ENCODE peak calls at places on chromosomes 1 and 21, in seven cellular contexts. One of them, this sample, is unnamed.

GRCh38 chr1:43799656-43800629 is 92.6 kb downstream of the ST3GAL3 start:
- DNase-seq in HCT116: no peak
- DNase-seq in sigmoid colon: no peak
- DNase-seq in heart left ventricle: no peak
- DNase-seq in upper lobe of left lung: no peak
- DNase-seq in IMR-90: peak; percentile 95
- DNase-seq in prostate gland: no peak
- DNase-seq in this sample: no peak

GRCh38 chr1:226121587-226122400 is 59.3 kb downstream of the H3-3A start:
- DNase-seq in HCT116: no peak
- DNase-seq in sigmoid colon: no peak
- DNase-seq in heart left ventricle: peak; percentile 65
- DNase-seq in upper lobe of left lung: peak; percentile 96
- DNase-seq in IMR-90: peak; percentile 26
- DNase-seq in prostate gland: peak; percentile 60
- DNase-seq in this sample: no peak

GRCh38 chr21:39633043-39633442 is 20.3 kb downstream of the B3GALT5 start:
- DNase-seq in HCT116: peak; percentile 79
- DNase-seq in sigmoid colon: no peak
- DNase-seq in heart left ventricle: no peak
- DNase-seq in upper lobe of left lung: no peak
- DNase-seq in IMR-90: peak; percentile 52
- DNase-seq in prostate gland: no peak
- DNase-seq in this sample: no peak

GRCh38 chr1:54342764-54343687 is 63.2 kb downstream of the SSBP3 start:
- DNase-seq in HCT116: no peak
- DNase-seq in sigmoid colon: no peak
- DNase-seq in heart left ventricle: peak; percentile 13
- DNase-seq in upper lobe of left lung: no peak
- DNase-seq in IMR-90: no peak
- DNase-seq in prostate gland: no peak
- DNase-seq in this sample: no peak

GRCh38 chr1:243931957-243932356 is 81.9 kb upstream of the AKT3 start:
- DNase-seq in HCT116: no peak
- DNase-seq in sigmoid colon: no peak
- DNase-seq in heart left ventricle: no peak
- DNase-seq in upper lobe of left lung: no peak
- DNase-seq in IMR-90: no peak
- DNase-seq in prostate gland: no peak
- DNase-seq in this sample: no peak

GRCh38 chr1:108712605-108713150 is at the start of gene FNDC7:
- DNase-seq in HCT116: no peak
- DNase-seq in sigmoid colon: no peak
- DNase-seq in heart left ventricle: no peak
- DNase-seq in upper lobe of left lung: no peak
- DNase-seq in IMR-90: peak; percentile 42
- DNase-seq in prostate gland: no peak
- DNase-seq in this sample: no peak

GRCh38 chr1:117425050-117425734 is 57.9 kb downstream of the MAN1A2 start:
- DNase-seq in HCT116: no peak
- DNase-seq in sigmoid colon: no peak
- DNase-seq in heart left ventricle: no peak
- DNase-seq in upper lobe of left lung: no peak
- DNase-seq in IMR-90: no peak
- DNase-seq in prostate gland: no peak
- DNase-seq in this sample: no peak

GRCh38 chr1:218380125-218380977 is 35.2 kb downstream of the TGFB2 start:
- DNase-seq in HCT116: no peak
- DNase-seq in sigmoid colon: no peak
- DNase-seq in heart left ventricle: no peak
- DNase-seq in upper lobe of left lung: no peak
- DNase-seq in IMR-90: peak; percentile 78
- DNase-seq in prostate gland: peak; percentile 46
- DNase-seq in this sample: no peak

GRCh38 chr1:46983416-46983815 is 40.1 kb upstream of the CYP4X1 start:
- DNase-seq in HCT116: no peak
- DNase-seq in sigmoid colon: no peak
- DNase-seq in heart left ventricle: no peak
- DNase-seq in upper lobe of left lung: peak; percentile 25
- DNase-seq in IMR-90: no peak
- DNase-seq in prostate gland: no peak
- DNase-seq in this sample: no peak

GRCh38 chr1:26855636-26856035 is 7.3 kb upstream of the SFN start:
- DNase-seq in HCT116: no peak
- DNase-seq in sigmoid colon: peak; percentile 40
- DNase-seq in heart left ventricle: no peak
- DNase-seq in upper lobe of left lung: no peak
- DNase-seq in IMR-90: no peak
- DNase-seq in prostate gland: no peak
- DNase-seq in this sample: no peak

GRCh38 chr21:36282568-36283230 is 37.3 kb upstream of the MORC3 start:
- DNase-seq in HCT116: no peak
- DNase-seq in sigmoid colon: no peak
- DNase-seq in heart left ventricle: no peak
- DNase-seq in upper lobe of left lung: no peak
- DNase-seq in IMR-90: peak; percentile 10
- DNase-seq in prostate gland: no peak
- DNase-seq in this sample: no peak

GRCh38 chr1:204946640-204947039 is 76.0 kb downstream of the NFASC start:
- DNase-seq in HCT116: no peak
- DNase-seq in sigmoid colon: no peak
- DNase-seq in heart left ventricle: no peak
- DNase-seq in upper lobe of left lung: peak; percentile 52
- DNase-seq in IMR-90: no peak
- DNase-seq in prostate gland: no peak
- DNase-seq in this sample: no peak

GRCh38 chr1:153534933-153535663 is 693 bp downstream of the S100A6 start:
- DNase-seq in HCT116: no peak
- DNase-seq in sigmoid colon: peak; percentile 90
- DNase-seq in heart left ventricle: peak; percentile 73
- DNase-seq in upper lobe of left lung: no peak
- DNase-seq in IMR-90: no peak
- DNase-seq in prostate gland: peak; percentile 50
- DNase-seq in this sample: peak; percentile 71

GRCh38 chr1:30418426-30419245 is 304.7 kb downstream of the MATN1 start:
- DNase-seq in HCT116: no peak
- DNase-seq in sigmoid colon: no peak
- DNase-seq in heart left ventricle: no peak
- DNase-seq in upper lobe of left lung: no peak
- DNase-seq in IMR-90: no peak
- DNase-seq in prostate gland: peak; percentile 5
- DNase-seq in this sample: no peak

GRCh38 chr1:247906504-247907047 is 11.2 kb downstream of the OR2W3 start:
- DNase-seq in HCT116: no peak
- DNase-seq in sigmoid colon: no peak
- DNase-seq in heart left ventricle: no peak
- DNase-seq in upper lobe of left lung: no peak
- DNase-seq in IMR-90: peak; percentile 32
- DNase-seq in prostate gland: no peak
- DNase-seq in this sample: no peak

GRCh38 chr21:45319461-45320211 is 31.9 kb upstream of the POFUT2 start:
- DNase-seq in HCT116: no peak
- DNase-seq in sigmoid colon: peak; percentile 77
- DNase-seq in heart left ventricle: peak; percentile 73
- DNase-seq in upper lobe of left lung: peak; percentile 81
- DNase-seq in IMR-90: peak; percentile 77
- DNase-seq in prostate gland: no peak
- DNase-seq in this sample: peak; percentile 59

GRCh38 chr1:42844592-42845140 is 1.7 kb upstream of the ZNF691 start:
- DNase-seq in HCT116: no peak
- DNase-seq in sigmoid colon: no peak
- DNase-seq in heart left ventricle: no peak
- DNase-seq in upper lobe of left lung: no peak
- DNase-seq in IMR-90: peak; percentile 52
- DNase-seq in prostate gland: no peak
- DNase-seq in this sample: no peak

GRCh38 chr1:223535261-223535778 is 130.2 kb downstream of the CAPN8 start:
- DNase-seq in HCT116: no peak
- DNase-seq in sigmoid colon: no peak
- DNase-seq in heart left ventricle: no peak
- DNase-seq in upper lobe of left lung: no peak
- DNase-seq in IMR-90: no peak
- DNase-seq in prostate gland: no peak
- DNase-seq in this sample: peak; percentile 40

GRCh38 chr1:58779837-58780585 is 3.8 kb downstream of the JUN start:
- DNase-seq in HCT116: no peak
- DNase-seq in sigmoid colon: peak; percentile 72
- DNase-seq in heart left ventricle: peak; percentile 22
- DNase-seq in upper lobe of left lung: no peak
- DNase-seq in IMR-90: peak; percentile 78
- DNase-seq in prostate gland: peak; percentile 76
- DNase-seq in this sample: peak; percentile 28

GRCh38 chr1:160061376-160062100 is 8.4 kb downstream of the KCNJ10 start:
- DNase-seq in HCT116: no peak
- DNase-seq in sigmoid colon: no peak
- DNase-seq in heart left ventricle: no peak
- DNase-seq in upper lobe of left lung: no peak
- DNase-seq in IMR-90: no peak
- DNase-seq in prostate gland: no peak
- DNase-seq in this sample: no peak

GRCh38 chr1:78214334-78214733 is 168.6 kb downstream of the GIPC2 start:
- DNase-seq in HCT116: no peak
- DNase-seq in sigmoid colon: no peak
- DNase-seq in heart left ventricle: no peak
- DNase-seq in upper lobe of left lung: no peak
- DNase-seq in IMR-90: no peak
- DNase-seq in prostate gland: no peak
- DNase-seq in this sample: no peak

GRCh38 chr1:178533547-178533946 is 20.6 kb downstream of the TEX35 start:
- DNase-seq in HCT116: no peak
- DNase-seq in sigmoid colon: no peak
- DNase-seq in heart left ventricle: no peak
- DNase-seq in upper lobe of left lung: no peak
- DNase-seq in IMR-90: no peak
- DNase-seq in prostate gland: no peak
- DNase-seq in this sample: no peak

GRCh38 chr1:78223417-78224215 is 177.8 kb downstream of the GIPC2 start:
- DNase-seq in HCT116: no peak
- DNase-seq in sigmoid colon: no peak
- DNase-seq in heart left ventricle: no peak
- DNase-seq in upper lobe of left lung: no peak
- DNase-seq in IMR-90: peak; percentile 64
- DNase-seq in prostate gland: no peak
- DNase-seq in this sample: no peak

GRCh38 chr1:234724517-234725176 is 114.7 kb upstream of the IRF2BP2 start:
- DNase-seq in HCT116: peak; percentile 12
- DNase-seq in sigmoid colon: peak; percentile 95
- DNase-seq in heart left ventricle: peak; percentile 83
- DNase-seq in upper lobe of left lung: peak; percentile 83
- DNase-seq in IMR-90: no peak
- DNase-seq in prostate gland: no peak
- DNase-seq in this sample: no peak
- TF ChIP-seq POLR2A in HCT116: no peak
- TF ChIP-seq POLR2A in sigmoid colon: no peak
- TF ChIP-seq POLR2A in heart left ventricle: peak; percentile 25
- TF ChIP-seq POLR2A in upper lobe of left lung: peak; percentile 14
- TF ChIP-seq POLR2A in IMR-90: peak; percentile 23
- TF ChIP-seq POLR2A in prostate gland: no peak
- TF ChIP-seq POLR2A in this sample: no peak

DNA sequence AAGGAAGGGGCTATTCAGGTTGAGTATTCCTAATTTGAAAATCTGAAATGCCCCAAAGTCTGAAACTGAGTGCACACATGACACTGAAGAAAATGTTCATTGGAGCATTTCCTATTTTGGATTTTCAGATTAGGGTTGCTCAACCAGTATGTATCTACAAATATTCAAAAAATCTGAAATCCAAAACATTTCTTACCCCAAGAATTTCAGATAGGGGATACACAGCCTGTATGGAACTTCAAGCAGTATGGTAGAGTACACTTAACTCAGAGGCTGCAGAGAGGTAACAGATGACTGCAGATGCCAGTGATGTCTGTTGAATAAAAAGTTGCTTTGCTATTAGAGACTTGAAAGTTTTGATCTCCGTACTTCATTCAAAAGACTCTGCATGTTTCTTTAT is 19.0 kb downstream of the YTHDF2 start:
- DNase-seq in HCT116: no peak
- DNase-seq in sigmoid colon: no peak
- DNase-seq in heart left ventricle: no peak
- DNase-seq in upper lobe of left lung: no peak
- DNase-seq in IMR-90: peak; percentile 31
- DNase-seq in prostate gland: no peak
- DNase-seq in this sample: no peak
- H3K27ac ChIP-seq in HCT116: no peak overlapping the region
- H3K27ac ChIP-seq in sigmoid colon: no peak overlapping the region
- H3K27ac ChIP-seq in heart left ventricle: no peak overlapping the region
- H3K27ac ChIP-seq in upper lobe of left lung: no peak overlapping the region
- H3K27ac ChIP-seq in IMR-90: peak overlapping the region; percentile 51
- H3K27ac ChIP-seq in prostate gland: no peak overlapping the region
- H3K27ac ChIP-seq in this sample: no peak overlapping the region

DNA sequence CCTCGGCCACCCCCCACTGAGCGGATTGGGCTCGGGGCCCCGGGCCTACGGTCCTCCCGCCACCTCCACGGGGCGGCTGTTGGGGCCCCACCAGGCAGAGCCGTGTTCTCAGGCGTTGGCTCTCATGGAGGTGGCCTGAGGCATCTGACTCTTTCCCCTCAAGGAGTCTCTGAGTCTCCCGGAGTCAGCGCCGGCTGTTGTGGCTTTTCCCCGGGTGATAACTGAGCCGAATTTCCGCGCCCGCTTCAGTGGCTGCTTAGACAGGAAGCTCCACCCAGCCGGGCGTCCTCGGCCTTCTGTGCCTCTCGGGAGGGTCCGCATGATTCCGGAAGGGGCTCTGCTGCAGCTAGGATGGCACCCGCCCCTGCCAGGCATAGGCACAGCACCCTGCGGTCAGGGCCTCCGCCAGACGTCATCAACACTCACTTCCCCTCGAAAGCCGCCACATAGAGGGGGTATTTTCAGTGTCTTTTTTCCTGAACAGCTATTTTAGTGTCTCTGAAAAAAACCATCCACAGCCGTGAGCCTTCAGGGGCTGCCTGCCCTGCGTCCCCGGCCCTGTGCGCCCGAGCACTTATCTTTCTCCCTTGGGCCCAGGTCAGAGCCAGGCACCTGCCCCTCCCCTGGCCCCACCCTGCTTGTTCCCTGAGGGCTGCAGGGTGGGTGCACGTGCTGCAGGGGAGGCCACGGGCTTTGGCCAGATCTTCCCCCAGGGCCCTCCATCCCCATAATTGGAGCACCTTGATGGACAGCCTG is 72.9 kb downstream of the SKI start:
- DNase-seq in HCT116: no peak
- DNase-seq in sigmoid colon: peak; percentile 91
- DNase-seq in heart left ventricle: peak; percentile 93
- DNase-seq in upper lobe of left lung: peak; percentile 87
- DNase-seq in IMR-90: peak; percentile 67
- DNase-seq in prostate gland: no peak
- DNase-seq in this sample: peak; percentile 60
- TF ChIP-seq POLR2A in HCT116: no peak
- TF ChIP-seq POLR2A in sigmoid colon: no peak
- TF ChIP-seq POLR2A in heart left ventricle: no peak
- TF ChIP-seq POLR2A in upper lobe of left lung: peak; percentile 68
- TF ChIP-seq POLR2A in IMR-90: peak; percentile 13
- TF ChIP-seq POLR2A in prostate gland: no peak
- TF ChIP-seq POLR2A in this sample: peak; percentile 18

DNA sequence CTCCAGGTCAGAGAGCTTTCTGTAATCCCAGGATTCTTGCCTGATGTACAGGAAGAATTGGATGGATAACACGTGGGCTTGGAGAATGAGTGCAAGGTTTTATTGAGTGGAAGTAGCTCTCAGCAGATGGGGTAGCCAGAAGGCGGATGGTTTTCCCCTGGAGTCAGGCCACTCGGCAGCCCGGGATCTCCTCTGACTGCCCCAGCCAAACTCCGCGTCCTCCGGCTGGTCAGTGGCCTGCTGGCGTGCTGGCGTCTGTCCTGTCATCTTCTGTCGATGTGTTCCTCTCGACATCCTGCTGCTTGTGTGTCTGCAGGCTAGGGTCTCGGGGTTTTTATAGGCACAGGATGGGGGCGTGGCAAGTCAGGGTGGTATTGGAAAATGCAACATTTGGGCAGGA is 27.4 kb upstream of the GJA9 start:
- DNase-seq in HCT116: no peak
- DNase-seq in sigmoid colon: no peak
- DNase-seq in heart left ventricle: no peak
- DNase-seq in upper lobe of left lung: peak; percentile 41
- DNase-seq in IMR-90: no peak
- DNase-seq in prostate gland: no peak
- DNase-seq in this sample: no peak
- H3K27ac ChIP-seq in HCT116: no peak overlapping the region
- H3K27ac ChIP-seq in sigmoid colon: no peak overlapping the region
- H3K27ac ChIP-seq in heart left ventricle: no peak overlapping the region
- H3K27ac ChIP-seq in upper lobe of left lung: no peak overlapping the region
- H3K27ac ChIP-seq in IMR-90: no peak overlapping the region
- H3K27ac ChIP-seq in prostate gland: no peak overlapping the region
- H3K27ac ChIP-seq in this sample: no peak overlapping the region